ENCODE peak calls at places on chromosome 18, in nine cellular contexts. E, M, Y, X, L, K, P, Q and W are unnamed samples.

GRCh38 chr18:61738488-61738887 is 154.3 kb downstream of the RNF152 start:
- DNase-seq in E (peak), M (no peak), Y (peak), X (no peak), L (peak), K (peak), P (peak), Q (no peak), W (peak)

GRCh38 chr18:49335677-49336076 is 124.8 kb downstream of the DYM start:
- DNase-seq in E (no peak), M (peak), Y (no peak), X (no peak), L (no peak), K (no peak), P (no peak), Q (no peak), W (peak)

GRCh38 chr18:32877371-32877770 is 104.5 kb upstream of the KLHL14 start:
- DNase-seq in E (no peak), M (no peak), Y (no peak), X (peak), L (no peak), K (no peak), P (no peak), Q (no peak), W (no peak)

GRCh38 chr18:23887493-23887892 is 127.1 kb upstream of the TTC39C start:
- DNase-seq in E (no peak), M (no peak), Y (no peak), X (no peak), L (no peak), K (no peak), P (no peak), Q (no peak), W (no peak)

GRCh38 chr18:71442830-71443229 is 1101.3 kb downstream of the CBLN2 start:
- DNase-seq in E (no peak), M (no peak), Y (no peak), X (no peak), L (peak), K (no peak), P (peak), Q (no peak), W (no peak)

GRCh38 chr18:30455741-30456140 is 586.8 kb downstream of the DSC3 start:
- DNase-seq in E (no peak), M (no peak), Y (no peak), X (no peak), L (no peak), K (no peak), P (no peak), Q (no peak), W (no peak)

GRCh38 chr18:35162995-35163394 is 77.8 kb upstream of the ZNF397 start:
- DNase-seq in E (no peak), M (no peak), Y (no peak), X (no peak), L (no peak), K (no peak), P (no peak), Q (no peak), W (no peak)

GRCh38 chr18:9133225-9133624 is 3.4 kb upstream of the ANKRD12 start:
- DNase-seq in E (no peak), M (no peak), Y (no peak), X (no peak), L (no peak), K (no peak), P (no peak), Q (no peak), W (no peak)

GRCh38 chr18:26864658-26865057 is 849 bp downstream of the AQP4 start:
- DNase-seq in E (no peak), M (no peak), Y (no peak), X (no peak), L (no peak), K (no peak), P (no peak), Q (no peak), W (no peak)

GRCh38 chr18:9612215-9612830 is 2.0 kb downstream of the PPP4R1 start:
- DNase-seq in E (peak), M (peak), Y (peak), X (peak), L (peak), K (peak), P (peak), Q (no peak), W (peak)

GRCh38 chr18:3595282-3596273 is 145.6 kb downstream of the TGIF1 start:
- DNase-seq in E (peak), M (peak), Y (peak), X (no peak), L (peak), K (no peak), P (peak), Q (peak), W (peak)

GRCh38 chr18:3447035-3447894 is 2.7 kb upstream of the TGIF1 start:
- DNase-seq in E (peak), M (peak), Y (peak), X (no peak), L (no peak), K (no peak), P (peak), Q (no peak), W (peak)

GRCh38 chr18:29184654-29185053 is 1007.7 kb upstream of the CDH2 start:
- DNase-seq in E (no peak), M (no peak), Y (peak), X (no peak), L (peak), K (no peak), P (peak), Q (no peak), W (no peak)

GRCh38 chr18:13380671-13381070 is 162.1 kb downstream of the LDLRAD4 start:
- DNase-seq in E (no peak), M (no peak), Y (no peak), X (no peak), L (no peak), K (no peak), P (no peak), Q (peak), W (no peak)

GRCh38 chr18:2547477-2548087 is 23.7 kb downstream of the METTL4 start:
- DNase-seq in E (peak), M (no peak), Y (peak), X (no peak), L (peak), K (peak), P (peak), Q (no peak), W (peak)

GRCh38 chr18:11327656-11328055 is 178.3 kb upstream of the PIEZO2 start:
- DNase-seq in E (no peak), M (no peak), Y (peak), X (no peak), L (peak), K (no peak), P (peak), Q (no peak), W (peak)

GRCh38 chr18:58057291-58057965 is 13.4 kb downstream of the NEDD4L start:
- DNase-seq in E (no peak), M (no peak), Y (no peak), X (no peak), L (peak), K (no peak), P (no peak), Q (peak), W (no peak)

GRCh38 chr18:58078889-58079573 is 35.0 kb downstream of the NEDD4L start:
- DNase-seq in E (no peak), M (no peak), Y (no peak), X (no peak), L (no peak), K (no peak), P (no peak), Q (no peak), W (no peak)

GRCh38 chr18:6591491-6591890 is 138.0 kb upstream of the ARHGAP28 start:
- DNase-seq in E (no peak), M (no peak), Y (no peak), X (no peak), L (no peak), K (no peak), P (peak), Q (no peak), W (no peak)

GRCh38 chr18:75137346-75137877 is 71.5 kb downstream of the PTGR3 start:
- DNase-seq in E (no peak), M (no peak), Y (no peak), X (no peak), L (no peak), K (no peak), P (no peak), Q (no peak), W (no peak)

GRCh38 chr18:25516747-25517498 is 165.0 kb upstream of the ZNF521 start:
- DNase-seq in E (no peak), M (no peak), Y (peak), X (peak), L (peak), K (no peak), P (no peak), Q (no peak), W (no peak)

GRCh38 chr18:573385-573784 is 6.8 kb upstream of the CETN1 start:
- DNase-seq in E (no peak), M (no peak), Y (no peak), X (no peak), L (no peak), K (no peak), P (no peak), Q (no peak), W (no peak)

GRCh38 chr18:22964116-22964515 is 31.0 kb downstream of the RBBP8 start:
- DNase-seq in E (no peak), M (no peak), Y (no peak), X (no peak), L (no peak), K (no peak), P (no peak), Q (no peak), W (no peak)

GRCh38 chr18:78737006-78737915 is 242.4 kb upstream of the SALL3 start:
- DNase-seq in E (no peak), M (no peak), Y (no peak), X (no peak), L (no peak), K (no peak), P (no peak), Q (peak), W (no peak)

GRCh38 chr18:64474279-64474678 is 325.4 kb upstream of the LINC00305 start:
- DNase-seq in E (no peak), M (no peak), Y (no peak), X (no peak), L (no peak), K (no peak), P (no peak), Q (no peak), W (no peak)

GRCh38 chr18:67140495-67140894 is 376.0 kb downstream of the DSEL start:
- DNase-seq in E (no peak), M (no peak), Y (no peak), X (no peak), L (no peak), K (no peak), P (no peak), Q (no peak), W (no peak)

GRCh38 chr18:44788334-44788733 is 107.6 kb downstream of the SETBP1 start:
- DNase-seq in E (no peak), M (no peak), Y (peak), X (no peak), L (no peak), K (no peak), P (no peak), Q (no peak), W (no peak)

GRCh38 chr18:75809392-75809791 is 381.9 kb upstream of the SMIM21 start:
- DNase-seq in E (no peak), M (no peak), Y (no peak), X (no peak), L (no peak), K (no peak), P (no peak), Q (no peak), W (no peak)

GRCh38 chr18:24560511-24560981 is 100.1 kb downstream of the HRH4 start:
- DNase-seq in E (no peak), M (peak), Y (no peak), X (no peak), L (peak), K (no peak), P (no peak), Q (no peak), W (no peak)